ENCODE peak calls at places on chromosome 19, in eight cellular contexts. J is fibroblast of mammary gland, F is tibial nerve, D is nephron progenitor cell, S is cardiac muscle cell, E is progenitor cell of endocrine pancreas, Y is body of pancreas, L is type B pancreatic cell. W is an unnamed sample.
A peak's percentile ranks its signal among the peaks of the same experiment; 100 is the strongest.

GRCh38 chr19:54190942-54191670 is at the start of gene TSEN34:
- DNase-seq in F (peak; percentile 71), J (peak; percentile 70), L (peak; percentile 93), D (peak; percentile 90), Y (peak; percentile 95), S (peak; percentile 91), E (peak; percentile 82), W (no peak)

GRCh38 chr19:41401483-41401882 is 3.9 kb downstream of the BCKDHA start:
- DNase-seq in L (no peak), D (no peak), S (no peak), Y (no peak), J (no peak), F (no peak), E (no peak), W (no peak)

GRCh38 chr19:43700368-43701015 is 15.4 kb upstream of the IRGC start:
- DNase-seq in S (peak; percentile 81), J (peak; percentile 88), E (no peak), F (peak; percentile 40), L (no peak), Y (peak; percentile 18), D (no peak), W (peak; percentile 51)

GRCh38 chr19:3249408-3249807 is 24.9 kb downstream of the CELF5 start:
- DNase-seq in F (no peak), E (no peak), S (no peak), L (no peak), D (no peak), Y (no peak), J (no peak), W (no peak)

GRCh38 chr19:54473983-54474382 is 887 bp upstream of the CDC42EP5 start:
- DNase-seq in E (no peak), F (no peak), J (no peak), D (no peak), Y (no peak), L (no peak), S (no peak), W (no peak)

GRCh38 chr19:35138305-35138799 is 272 bp upstream of the FXYD1 start:
- DNase-seq in F (no peak), L (no peak), Y (peak; percentile 19), J (no peak), D (no peak), E (no peak), S (peak; percentile 61), W (no peak)

GRCh38 chr19:47280183-47280797 is 5.6 kb downstream of the INAFM1 start:
- DNase-seq in S (peak; percentile 25), J (peak; percentile 35), F (no peak), E (no peak), D (peak; percentile 46), Y (peak; percentile 52), L (no peak), W (peak; percentile 45)

GRCh38 chr19:51572908-51573307 is 1.8 kb downstream of the ZNF175 start:
- DNase-seq in J (peak; percentile 90), S (peak; percentile 32), F (no peak), Y (no peak), E (no peak), L (no peak), D (no peak), W (no peak)

GRCh38 chr19:15285896-15286591 is 46.3 kb downstream of the BRD4 start:
- DNase-seq in Y (no peak), D (no peak), L (no peak), E (no peak), F (no peak), J (no peak), S (no peak), W (peak; percentile 73)

GRCh38 chr19:31279436-31279765 is 69.8 kb downstream of the TSHZ3 start:
- DNase-seq in L (no peak), D (no peak), F (no peak), S (no peak), E (no peak), Y (no peak), J (no peak), W (no peak)

GRCh38 chr19:13012690-13013608 is 17.7 kb downstream of the NFIX start:
- DNase-seq in J (peak; percentile 85), L (no peak), S (peak; percentile 66), F (peak; percentile 73), D (no peak), Y (peak; percentile 33), E (no peak), W (peak; percentile 32)

GRCh38 chr19:46722004-46722380 is 5.1 kb upstream of the PRKD2 start:
- DNase-seq in J (no peak), F (no peak), E (no peak), D (no peak), Y (no peak), S (no peak), L (no peak), W (no peak)

GRCh38 chr19:28319918-28320317 is 893.0 kb downstream of the UQCRFS1 start:
- DNase-seq in D (no peak), Y (no peak), L (no peak), F (no peak), E (no peak), S (no peak), J (no peak), W (no peak)

GRCh38 chr19:51259348-51260245 is 8.7 kb downstream of the SIGLECL1 start:
- DNase-seq in L (no peak), E (no peak), Y (peak; percentile 17), D (peak; percentile 37), S (peak; percentile 54), J (peak; percentile 26), F (peak; percentile 26), W (peak; percentile 63)

GRCh38 chr19:30518965-30519606 is 146.9 kb downstream of the ZNF536 start:
- DNase-seq in Y (no peak), S (no peak), F (no peak), D (no peak), L (no peak), E (no peak), J (no peak), W (no peak)

GRCh38 chr19:57651654-57651996 is 17.1 kb upstream of the ZSCAN4 start:
- DNase-seq in Y (no peak), F (no peak), E (no peak), J (no peak), L (no peak), D (no peak), S (no peak), W (no peak)
- TF ChIP-seq CTCF in Y (no peak), F (no peak), E (no peak), J (no peak), L (no peak), D (no peak), S (no peak), W (no peak)

GRCh38 chr19:18231775-18232174 is 5.5 kb upstream of the PDE4C start:
- DNase-seq in Y (no peak), L (no peak), D (no peak), J (no peak), E (no peak), F (no peak), S (peak; percentile 13), W (no peak)

GRCh38 chr19:18233224-18233825 is 7.1 kb upstream of the PDE4C start:
- DNase-seq in Y (peak; percentile 63), J (peak; percentile 25), E (peak; percentile 84), S (peak; percentile 57), L (peak; percentile 82), D (peak; percentile 96), F (no peak), W (peak; percentile 25)

GRCh38 chr19:18230941-18231734 is 4.9 kb upstream of the PDE4C start:
- DNase-seq in E (no peak), J (no peak), D (no peak), Y (no peak), S (no peak), F (no peak), L (no peak), W (no peak)

GRCh38 chr19:18234194-18234593 is 8.0 kb upstream of the PDE4C start:
- DNase-seq in F (no peak), D (no peak), S (no peak), L (no peak), Y (no peak), J (no peak), E (no peak), W (no peak)

DNA sequence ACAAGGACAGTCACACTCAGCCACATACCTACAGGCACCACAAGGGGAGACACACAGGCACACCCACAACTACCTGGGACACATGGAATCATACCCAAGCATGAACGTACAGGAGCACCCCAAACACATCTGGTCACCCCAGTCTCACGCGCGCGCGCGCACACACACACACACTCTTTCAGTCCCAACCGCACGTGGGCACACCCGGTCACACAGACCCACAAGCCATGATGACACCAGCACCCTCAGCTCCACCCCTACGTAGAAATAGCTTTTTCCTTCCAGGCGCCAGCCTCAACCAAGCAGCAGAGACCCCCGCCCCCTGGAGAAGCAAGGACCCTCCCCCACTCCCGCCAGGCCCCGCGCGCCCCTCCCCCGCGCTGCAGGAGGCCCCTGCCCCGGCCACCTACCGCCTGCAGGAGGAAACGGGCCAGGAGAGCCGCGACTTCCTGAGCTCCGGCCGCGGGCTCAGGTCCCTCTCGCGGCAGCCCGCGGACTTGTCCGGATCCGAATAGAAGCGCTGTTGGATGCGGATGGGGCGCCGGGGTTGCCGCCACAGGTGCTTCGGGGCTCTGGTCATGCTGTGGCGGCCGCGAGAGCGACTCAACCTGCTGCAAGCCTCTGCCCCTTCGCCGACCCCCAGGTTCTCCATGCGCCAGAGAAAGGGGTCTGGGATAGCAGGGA is 6.4 kb upstream of the PDE4C start:
- DNase-seq in L (no peak), D (no peak), J (no peak), F (no peak), Y (peak; percentile 24), E (no peak), S (no peak), W (no peak)
- TF ChIP-seq CTCF in L (peak; percentile 59), D (peak; percentile 32), J (no peak), F (no peak), Y (no peak), E (peak; percentile 43), S (no peak), W (no peak)

GRCh38 chr19:49812997-49813861 is at the start of gene FUZ:
- DNase-seq in L (peak; percentile 94), F (peak; percentile 97), J (peak; percentile 99), S (peak; percentile 99), E (peak; percentile 87), D (peak; percentile 91), Y (peak; percentile 98), W (peak; percentile 99)
- TF ChIP-seq CTCF in L (peak; percentile 60), F (no peak), J (peak; percentile 24), S (peak; percentile 41), E (peak; percentile 37), D (no peak), Y (peak; percentile 25), W (no peak)

GRCh38 chr19:56837492-56837891 is 3.0 kb downstream of the PEG3 start:
- DNase-seq in L (no peak), S (peak; percentile 77), J (peak; percentile 45), Y (peak; percentile 91), E (no peak), D (no peak), F (peak; percentile 45), W (peak; percentile 65)
- TF ChIP-seq CTCF in L (no peak), S (peak; percentile 48), J (peak; percentile 23), Y (peak; percentile 84), E (no peak), D (no peak), F (peak; percentile 16), W (peak; percentile 8)

DNA sequence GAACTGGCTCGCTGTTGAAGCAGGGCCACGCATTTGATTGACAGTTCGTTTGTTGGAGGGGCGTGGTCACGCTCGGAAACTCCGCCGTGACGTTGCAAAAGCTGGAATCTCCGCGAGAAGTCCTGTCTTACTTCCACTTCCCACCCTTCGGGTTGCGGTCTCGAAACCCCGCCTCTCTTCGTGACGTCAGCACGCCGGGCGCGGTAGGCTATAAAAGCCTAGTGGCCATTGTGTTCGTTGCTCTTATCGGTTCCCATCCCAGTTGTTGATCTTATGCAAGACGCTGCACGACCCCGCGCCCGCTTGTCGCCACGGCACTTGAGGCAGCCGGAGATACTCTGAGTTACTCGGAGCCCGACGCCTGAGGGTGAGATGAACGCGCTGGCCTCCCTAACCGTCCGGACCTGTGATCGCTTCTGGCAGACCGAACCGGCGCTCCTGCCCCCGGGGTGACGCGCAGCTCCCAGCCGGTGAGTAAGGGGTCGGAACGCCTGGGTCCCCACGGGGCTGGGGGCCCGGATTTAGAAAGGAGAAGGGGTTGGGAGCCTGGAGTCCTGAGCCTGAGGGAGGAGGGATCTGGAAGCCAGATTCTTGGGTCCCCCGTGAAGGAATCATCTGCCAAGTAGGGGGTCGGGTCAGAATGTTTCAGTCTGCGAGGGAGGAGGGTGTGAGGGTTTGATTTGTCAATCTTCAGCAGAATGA is at the start of gene PPP1R15A:
- DNase-seq in D (peak; percentile 99), S (peak; percentile 98), E (peak; percentile 99), J (peak; percentile 97), F (peak; percentile 99), Y (peak; percentile 99), L (peak; percentile 99), W (peak; percentile 98)
- TF ChIP-seq CTCF in D (no peak), S (no peak), E (no peak), J (no peak), F (no peak), Y (peak; percentile 58), L (peak; percentile 35), W (no peak)